ENCODE peak calls at places on chromosomes 5 and 9, in four cellular contexts. Y is Right ventricle myocardium superior, D is lung, W is pons. X is an unnamed sample.

GRCh38 chr9:117779760-117780159 is 75.6 kb downstream of the TLR4 start:
- DNase-seq in D (no peak), W (no peak), Y (no peak), X (no peak)

GRCh38 chr9:4596165-4596922 is 65.8 kb upstream of the PLPP6 start:
- DNase-seq in W (peak; percentile 12), Y (no peak), D (no peak), X (no peak)

GRCh38 chr5:113170707-113171106 is 194.1 kb downstream of the DCP2 start:
- DNase-seq in D (no peak), W (no peak), Y (no peak), X (no peak)

GRCh38 chr9:91677822-91678221 is 254.2 kb upstream of the NFIL3 start:
- DNase-seq in Y (no peak), W (no peak), D (no peak), X (no peak)

GRCh38 chr9:75201480-75202209 is 113.3 kb downstream of the OSTF1 start:
- DNase-seq in Y (no peak), D (no peak), W (no peak), X (no peak)

GRCh38 chr5:43564289-43564850 is 7.5 kb upstream of the PAIP1 start:
- DNase-seq in Y (no peak), W (no peak), D (no peak), X (no peak)

GRCh38 chr5:75690669-75691068 is 26.6 kb downstream of the POC5 start:
- DNase-seq in D (no peak), W (no peak), Y (no peak), X (no peak)

GRCh38 chr9:76756273-76756650 is 8.0 kb upstream of the PCA3 start:
- DNase-seq in D (no peak), Y (peak; percentile 54), W (peak; percentile 61), X (peak; percentile 54)

GRCh38 chr9:126464694-126465441 is 138.2 kb downstream of the MVB12B start:
- DNase-seq in Y (no peak), D (no peak), W (no peak), X (no peak)

GRCh38 chr5:78287833-78288232 is 6.7 kb downstream of the AP3B1 start:
- DNase-seq in Y (no peak), D (no peak), W (no peak), X (no peak)

GRCh38 chr9:2307480-2307879 is 292.3 kb downstream of the SMARCA2 start:
- DNase-seq in D (no peak), W (no peak), Y (no peak), X (no peak)

GRCh38 chr9:93200449-93200742 is 16.5 kb downstream of the WNK2 start:
- DNase-seq in D (no peak), Y (peak; percentile 44), W (no peak), X (no peak)

GRCh38 chr9:35871514-35871913 is 1.3 kb upstream of the OR13J1 start:
- DNase-seq in D (peak; percentile 29), Y (no peak), W (no peak), X (no peak)